ENCODE peak calls at places on chromosomes 12 and 14, in nine cellular contexts. A is NCI-H2171; G is activated CD4-positive, alpha-beta memory T cell treated with anti-CD3 and anti-CD28 coated beads for 36 hours; C is stimulated activated CD8-positive, alpha-beta memory T cell treated with anti-CD3 and anti-CD28 coated beads, Interleukin-2, amount 100 ng/mL, for 1 hour; F is stimulated activated CD4-positive, alpha-beta T cell treated with anti-CD3 and anti-CD28 coated beads, TNF-alpha, amount 100 ng/mL, for 1 hour; N is HL-60; B is fibroblast of mammary gland; K is activated effector memory CD4-positive, alpha-beta T cell treated with Interleukin-2 at 50 U/mL for 16 hours; V is AG10803. Q is an unnamed sample.

GRCh38 chr14:51545396-51545795 is 106.3 kb upstream of the FRMD6 start:
- DNase-seq in A (no peak), G (no peak), C (no peak), F (no peak), N (no peak), B (no peak), K (no peak), V (no peak), Q (no peak)

GRCh38 chr12:114400395-114400794 is 5.5 kb downstream of the TBX5 start:
- DNase-seq in A (no peak), G (no peak), C (no peak), F (no peak), N (no peak), B (peak), K (no peak), V (no peak), Q (no peak)

GRCh38 chr14:65251213-65251612 is 148.9 kb upstream of the MAX start:
- DNase-seq in A (no peak), G (no peak), C (no peak), F (no peak), N (no peak), B (peak), K (no peak), V (peak), Q (no peak)

GRCh38 chr12:121748571-121749265 is 36.2 kb downstream of the TMEM120B start:
- DNase-seq in A (no peak), G (peak), C (no peak), F (no peak), N (no peak), B (peak), K (no peak), V (peak), Q (no peak)

GRCh38 chr14:105863296-105864108 is 337.1 kb downstream of the TMEM121 start:
- DNase-seq in A (no peak), G (peak), C (no peak), F (no peak), N (no peak), B (no peak), K (no peak), V (no peak), Q (no peak)

GRCh38 chr14:91417983-91418386 is 365 bp upstream of the CCDC88C start:
- DNase-seq in A (peak), G (peak), C (no peak), F (no peak), N (peak), B (no peak), K (peak), V (no peak), Q (peak)

GRCh38 chr12:31317471-31318397 is 8.2 kb downstream of the SINHCAF start:
- DNase-seq in A (no peak), G (no peak), C (no peak), F (no peak), N (no peak), B (no peak), K (no peak), V (peak), Q (no peak)

GRCh38 chr12:9798008-9798619 is 29.2 kb upstream of the KLRF1 start:
- DNase-seq in A (no peak), G (peak), C (peak), F (peak), N (peak), B (peak), K (peak), V (peak), Q (peak)

GRCh38 chr12:20174776-20175175 is 193.6 kb upstream of the PDE3A start:
- DNase-seq in A (no peak), G (no peak), C (no peak), F (no peak), N (no peak), B (peak), K (no peak), V (no peak), Q (no peak)